ENCODE peak calls at places on chromosome 15, in four cellular contexts. C, B, R and U are unnamed samples.

GRCh38 chr15:48447657-48448056 is 116.4 kb downstream of the DUT start:
- DNase-seq in C (no peak), B (no peak), R (no peak), U (peak)

GRCh38 chr15:36359286-36359685 is 220.1 kb upstream of the CDIN1 start:
- DNase-seq in C (no peak), B (no peak), R (no peak), U (no peak)

GRCh38 chr15:56772868-56773639 is 39.7 kb upstream of the ZNF280D start:
- DNase-seq in C (peak), B (peak), R (no peak), U (peak)

GRCh38 chr15:34600920-34601319 is 17.5 kb upstream of the GOLGA8B start:
- DNase-seq in C (no peak), B (no peak), R (no peak), U (no peak)

GRCh38 chr15:98868564-98868963 is 139.0 kb downstream of the PGPEP1L start:
- DNase-seq in C (no peak), B (no peak), R (no peak), U (no peak)

GRCh38 chr15:72227192-72227586 is 3.8 kb downstream of the PKM start:
- DNase-seq in C (peak), B (peak), R (no peak), U (peak)

GRCh38 chr15:59691194-59691805 is 2.2 kb upstream of the BNIP2 start:
- DNase-seq in C (peak), B (peak), R (no peak), U (peak)

GRCh38 chr15:56038015-56038414 is 44.6 kb upstream of the NEDD4 start:
- DNase-seq in C (no peak), B (no peak), R (no peak), U (peak)

GRCh38 chr15:71203573-71204444 is 88.5 kb downstream of the THSD4 start:
- DNase-seq in C (peak), B (no peak), R (no peak), U (no peak)

GRCh38 chr15:76310470-76311070 is 699 bp downstream of the ETFA start:
- DNase-seq in C (no peak), B (no peak), R (no peak), U (peak)

GRCh38 chr15:22873204-22873701 is 34.8 kb downstream of the NIPA2 start:
- DNase-seq in C (peak), B (no peak), R (no peak), U (peak)

GRCh38 chr15:32831458-32831857 is 113.7 kb downstream of the GREM1 start:
- DNase-seq in C (no peak), B (no peak), R (no peak), U (peak)

GRCh38 chr15:81002254-81003022 is 1.7 kb downstream of the TLNRD1 start:
- DNase-seq in C (no peak), B (no peak), R (no peak), U (peak)

GRCh38 chr15:45454825-45455224 is 67.7 kb downstream of the SLC30A4 start:
- DNase-seq in C (peak), B (no peak), R (peak), U (peak)

GRCh38 chr15:92383528-92384326 is 10.0 kb upstream of the ST8SIA2 start:
- DNase-seq in C (peak), B (peak), R (no peak), U (no peak)

GRCh38 chr15:58432421-58432820 is 630 bp downstream of the LIPC start:
- DNase-seq in C (no peak), B (no peak), R (no peak), U (peak)

GRCh38 chr15:32908135-32908801 is 190.5 kb downstream of the GREM1 start:
- DNase-seq in C (peak), B (no peak), R (no peak), U (peak)

GRCh38 chr15:70293606-70294470 is 196.1 kb upstream of the TLE3 start:
- DNase-seq in C (no peak), B (no peak), R (no peak), U (no peak)

GRCh38 chr15:33201376-33202189 is 7.1 kb upstream of the FMN1 start:
- DNase-seq in C (peak), B (peak), R (peak), U (peak)

GRCh38 chr15:98896802-98897732 is 110.5 kb downstream of the PGPEP1L start:
- DNase-seq in C (peak), B (peak), R (no peak), U (peak)

GRCh38 chr15:76503804-76504203 is 167.2 kb downstream of the ISL2 start:
- DNase-seq in C (no peak), B (no peak), R (no peak), U (no peak)

GRCh38 chr15:99120050-99120777 is 15.3 kb downstream of the SYNM start:
- DNase-seq in C (no peak), B (no peak), R (no peak), U (no peak)

GRCh38 chr15:28886431-28887343 is 913 bp downstream of the APBA2 start:
- DNase-seq in C (no peak), B (no peak), R (no peak), U (no peak)

GRCh38 chr15:95932676-95933075 is 397.8 kb upstream of the NR2F2 start:
- DNase-seq in C (peak), B (no peak), R (no peak), U (peak)

GRCh38 chr15:93005133-93005532 is 83.9 kb downstream of the RGMA start:
- DNase-seq in C (no peak), B (no peak), R (no peak), U (no peak)

GRCh38 chr15:60539017-60539416 is 60.1 kb upstream of the ICE2 start:
- DNase-seq in C (no peak), B (no peak), R (no peak), U (no peak)

GRCh38 chr15:69576948-69577351 is 124.3 kb downstream of the RPLP1 start:
- DNase-seq in C (no peak), B (no peak), R (no peak), U (no peak)

GRCh38 chr15:43483306-43484128 is 9.4 kb downstream of the TP53BP1 start:
- DNase-seq in C (no peak), B (no peak), R (no peak), U (peak)

GRCh38 chr15:66707310-66708160 is 5.5 kb downstream of the SMAD6 start:
- DNase-seq in C (no peak), B (peak), R (no peak), U (peak)

GRCh38 chr15:66705277-66705927 is 3.4 kb downstream of the SMAD6 start:
- DNase-seq in C (no peak), B (no peak), R (no peak), U (no peak)

GRCh38 chr15:66704783-66705113 is 2.7 kb downstream of the SMAD6 start:
- DNase-seq in C (no peak), B (no peak), R (no peak), U (no peak)

GRCh38 chr15:66706840-66707239 is 4.8 kb downstream of the SMAD6 start:
- DNase-seq in C (no peak), B (no peak), R (no peak), U (no peak)

DNA sequence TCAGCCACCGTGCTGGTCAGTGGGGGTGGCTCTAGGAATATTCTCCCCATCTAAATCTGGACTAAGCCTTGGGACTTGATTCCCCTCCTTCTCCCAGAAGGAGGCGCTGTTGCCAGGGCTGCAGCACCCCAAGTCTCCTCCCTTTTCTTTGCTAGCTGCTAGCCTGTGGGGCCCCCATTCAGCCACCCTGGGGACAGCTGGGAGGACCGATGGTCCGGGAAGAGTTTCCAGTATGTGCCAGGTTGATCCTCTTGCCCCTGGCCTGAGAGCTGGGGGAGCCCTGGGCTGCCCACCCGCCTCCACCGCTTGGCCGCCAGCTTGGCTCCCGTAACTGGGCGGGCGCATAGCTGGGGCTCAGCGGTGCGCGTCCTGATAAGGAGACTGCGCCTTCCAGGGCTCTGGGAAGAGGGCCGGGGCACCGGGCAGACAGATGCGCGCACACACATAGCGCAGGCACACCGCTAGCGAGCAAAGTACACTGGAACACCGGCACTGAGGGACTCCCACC is 4.2 kb downstream of the SMAD6 start:
- DNase-seq in C (no peak), B (no peak), R (no peak), U (peak)
- H3K4me3 ChIP-seq in C (no peak), B (no peak), R (peak), U (peak)

GRCh38 chr15:30030350-30030749 is 52.4 kb upstream of the GOLGA8J start:
- DNase-seq in C (no peak), B (no peak), R (no peak), U (no peak)
- TF ChIP-seq CTCF in C (no peak), B (peak), R (no peak), U (peak)

GRCh38 chr15:74995779-74996765 is 709 bp downstream of the SCAMP5 start:
- DNase-seq in C (no peak), B (peak), R (no peak), U (no peak)

GRCh38 chr15:74992619-74993018 is 2.7 kb upstream of the SCAMP5 start:
- DNase-seq in C (no peak), B (no peak), R (no peak), U (no peak)

GRCh38 chr15:74995182-74995778 is at the start of gene SCAMP5:
- DNase-seq in C (peak), B (peak), R (peak), U (peak)

GRCh38 chr15:74994236-74994635 is 1.1 kb upstream of the SCAMP5 start:
- DNase-seq in C (no peak), B (no peak), R (no peak), U (no peak)

GRCh38 chr15:74994685-74995084 is 678 bp upstream of the SCAMP5 start:
- DNase-seq in C (no peak), B (no peak), R (no peak), U (no peak)
- H3K4me3 ChIP-seq in C (no peak), B (no peak), R (no peak), U (no peak)

DNA sequence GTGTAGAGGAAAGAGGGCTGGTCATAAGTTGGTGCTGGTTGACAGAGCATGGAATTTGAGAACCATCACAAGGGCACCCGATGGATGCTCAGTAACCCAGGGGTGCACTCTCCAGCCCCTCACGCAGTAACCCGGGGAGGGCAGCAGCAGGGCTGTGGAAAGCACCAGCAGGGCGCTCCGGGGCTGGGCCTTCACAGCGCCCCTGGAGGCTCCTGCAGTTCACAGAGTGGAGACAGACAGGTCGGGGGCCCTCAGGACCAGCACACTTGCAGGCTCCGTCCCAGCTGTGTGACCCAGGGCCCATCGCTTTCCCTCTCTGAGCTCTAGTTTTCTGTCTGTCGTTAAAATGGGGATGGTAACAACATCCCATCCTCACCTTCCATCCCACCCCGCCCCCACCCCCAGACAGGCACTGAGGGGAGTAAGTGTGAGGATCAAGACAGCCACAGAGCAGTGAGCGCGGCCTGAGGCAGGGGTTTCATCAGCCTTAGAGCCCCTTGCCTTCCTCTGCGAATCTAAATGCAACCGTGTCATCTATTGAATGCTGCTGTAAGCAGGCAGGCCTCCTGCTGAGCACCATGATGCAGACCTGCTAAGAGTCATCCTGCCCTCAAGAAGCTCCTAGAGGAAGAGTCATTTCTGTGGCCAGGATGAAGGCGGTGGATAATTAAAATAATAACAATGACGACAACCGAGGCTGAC is 90.2 kb upstream of the LINGO1 start:
- DNase-seq in C (no peak), B (no peak), R (no peak), U (no peak)
- TF ChIP-seq CTCF in C (no peak), B (no peak), R (no peak), U (no peak)

DNA sequence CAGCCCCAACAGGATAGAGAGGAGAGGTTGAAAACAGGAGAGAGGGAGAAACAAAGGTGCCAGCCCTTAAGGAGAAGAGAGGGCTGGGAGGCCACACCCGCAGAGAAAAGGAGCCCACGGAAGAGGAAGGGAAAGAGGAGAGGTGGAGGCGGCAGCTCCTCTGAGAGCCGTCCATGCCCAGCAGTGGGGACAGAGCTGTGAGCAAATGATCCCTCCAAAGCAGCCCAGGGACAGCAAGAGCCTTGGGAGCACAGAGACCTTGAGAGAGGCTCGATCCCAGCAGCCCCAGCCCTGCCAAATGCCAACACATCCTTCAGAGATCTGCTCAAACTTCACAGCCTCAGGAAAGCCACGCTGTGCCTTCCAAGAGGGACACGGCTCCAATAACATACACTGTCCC is 66.7 kb upstream of the CORO2B start:
- DNase-seq in C (no peak), B (no peak), R (no peak), U (no peak)
- H3K4me3 ChIP-seq in C (no peak), B (no peak), R (no peak), U (no peak)

DNA sequence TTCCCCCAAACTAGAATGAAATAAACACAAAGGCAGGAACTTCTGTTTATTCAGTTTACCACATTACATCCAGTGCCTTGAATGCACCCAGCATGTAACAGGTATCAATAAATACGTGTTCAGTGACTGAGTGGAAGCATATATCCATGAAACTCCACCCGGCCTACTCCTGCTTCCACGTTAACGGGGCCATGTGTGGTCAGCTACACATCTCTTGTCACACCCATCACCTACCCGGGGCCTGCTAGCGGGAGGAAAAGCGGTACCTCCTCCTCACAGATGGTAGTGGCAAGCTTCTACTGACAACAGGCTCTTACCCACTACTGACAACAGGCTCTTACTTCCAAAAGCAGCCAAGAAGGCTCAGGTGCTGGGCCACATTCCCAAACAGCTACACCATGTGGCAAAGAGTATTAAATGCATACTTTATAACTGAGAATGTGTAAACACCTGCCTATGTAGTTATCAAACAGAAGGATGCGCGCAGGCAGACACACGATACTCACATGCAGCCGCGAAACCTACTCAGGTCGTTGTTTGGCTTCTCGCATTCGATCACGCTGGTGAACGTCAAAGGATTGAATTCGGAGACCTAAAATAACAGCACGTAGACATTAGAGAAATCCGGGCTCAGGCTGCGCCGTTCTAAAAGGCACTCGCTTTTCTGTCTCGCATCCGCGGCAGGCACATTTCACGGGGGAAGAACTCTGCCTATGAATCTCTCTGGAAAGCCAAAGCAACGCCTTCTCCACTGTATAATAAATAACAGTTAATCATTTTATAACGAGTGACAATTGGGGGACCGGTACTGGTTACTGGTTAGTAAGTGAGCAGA is 127.4 kb downstream of the ATP10A start:
- DNase-seq in C (no peak), B (no peak), R (no peak), U (no peak)
- TF ChIP-seq CTCF in C (no peak), B (no peak), R (no peak), U (no peak)

GRCh38 chr15:64023215-64023614 is 23.1 kb downstream of the DAPK2 start:
- DNase-seq in C (no peak), B (no peak), R (no peak), U (no peak)
- H3K4me3 ChIP-seq in C (no peak), B (no peak), R (no peak), U (no peak)

GRCh38 chr15:64095795-64096485 is at the start of gene SNX1:
- DNase-seq in C (peak), B (peak), R (peak), U (peak)
- TF ChIP-seq CTCF in C (no peak), B (no peak), R (no peak), U (no peak)

DNA sequence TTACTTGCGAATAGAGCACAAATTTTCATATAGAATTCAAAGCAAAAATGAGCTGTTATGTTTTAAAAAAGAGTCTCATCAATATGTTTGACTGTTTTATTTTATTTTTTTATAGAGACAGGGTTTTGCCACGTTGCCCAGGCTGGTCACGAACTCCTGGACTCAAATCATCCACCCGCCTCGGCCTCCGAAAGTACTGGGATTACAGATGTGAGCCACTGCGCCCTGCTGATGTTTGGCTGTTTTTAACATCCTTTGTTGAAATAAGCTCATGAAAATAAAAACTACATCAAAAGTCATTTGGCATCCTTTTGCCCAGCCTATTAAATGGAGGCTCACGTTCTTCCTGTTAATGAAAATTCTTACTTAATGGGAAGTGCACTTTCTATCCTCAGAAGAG is 154.7 kb downstream of the ATP10A start:
- DNase-seq in C (no peak), B (no peak), R (no peak), U (no peak)
- H3K4me3 ChIP-seq in C (no peak), B (no peak), R (no peak), U (no peak)